ENCODE peak calls at places on chromosomes 4 and X, in seven cellular contexts. J is tibial artery, H is ovary, N is mesendoderm, D is uterus, L is heart right ventricle, C is transverse colon. F is an unnamed sample. For H3K4me1, the result is how much of the 10 kb centered on the place peaks cover.

GRCh38 chrX:130874751-130875150 is 28.3 kb downstream of the ENOX2 start:
- DNase-seq in J (no peak), H (no peak), N (no peak), D (no peak), L (no peak), C (no peak), F (no peak)

GRCh38 chr4:87219648-87220093 is 747 bp downstream of the KLHL8 start:
- DNase-seq in J (peak), H (peak), N (peak), D (peak), L (peak), C (peak), F (peak)

GRCh38 chrX:73916931-73917657 is 354.1 kb downstream of the CHIC1 start:
- DNase-seq in J (no peak), H (no peak), N (peak), D (no peak), L (no peak), C (no peak), F (no peak)

GRCh38 chr4:75169020-75169814 is 236.3 kb downstream of the PARM1 start:
- DNase-seq in J (no peak), H (no peak), N (no peak), D (no peak), L (no peak), C (no peak), F (no peak)

GRCh38 chrX:25020391-25021131 is 4.8 kb upstream of the ARX start:
- DNase-seq in J (no peak), H (peak), N (peak), D (no peak), L (no peak), C (no peak), F (no peak)

GRCh38 chrX:9503261-9503660 is 38.4 kb downstream of the TBL1X start:
- DNase-seq in J (no peak), H (no peak), N (no peak), D (no peak), L (no peak), C (no peak), F (no peak)

GRCh38 chrX:66030505-66031317 is 9.2 kb downstream of the VSIG4 start:
- DNase-seq in J (no peak), H (no peak), N (peak), D (no peak), L (no peak), C (peak), F (no peak)

GRCh38 chrX:40877869-40878268 is 142.5 kb upstream of the MED14 start:
- DNase-seq in J (no peak), H (no peak), N (no peak), D (no peak), L (no peak), C (no peak), F (no peak)

GRCh38 chrX:133852837-133853236 is 132.6 kb downstream of the GPC3 start:
- DNase-seq in J (no peak), H (no peak), N (no peak), D (no peak), L (no peak), C (no peak), F (no peak)

GRCh38 chrX:30973784-30974427 is 84.9 kb upstream of the TAB3 start:
- DNase-seq in J (no peak), H (no peak), N (peak), D (no peak), L (no peak), C (no peak), F (no peak)

GRCh38 chrX:47751670-47752069 is 85.0 kb upstream of the ZNF81 start:
- DNase-seq in J (no peak), H (no peak), N (peak), D (no peak), L (peak), C (peak), F (peak)

DNA sequence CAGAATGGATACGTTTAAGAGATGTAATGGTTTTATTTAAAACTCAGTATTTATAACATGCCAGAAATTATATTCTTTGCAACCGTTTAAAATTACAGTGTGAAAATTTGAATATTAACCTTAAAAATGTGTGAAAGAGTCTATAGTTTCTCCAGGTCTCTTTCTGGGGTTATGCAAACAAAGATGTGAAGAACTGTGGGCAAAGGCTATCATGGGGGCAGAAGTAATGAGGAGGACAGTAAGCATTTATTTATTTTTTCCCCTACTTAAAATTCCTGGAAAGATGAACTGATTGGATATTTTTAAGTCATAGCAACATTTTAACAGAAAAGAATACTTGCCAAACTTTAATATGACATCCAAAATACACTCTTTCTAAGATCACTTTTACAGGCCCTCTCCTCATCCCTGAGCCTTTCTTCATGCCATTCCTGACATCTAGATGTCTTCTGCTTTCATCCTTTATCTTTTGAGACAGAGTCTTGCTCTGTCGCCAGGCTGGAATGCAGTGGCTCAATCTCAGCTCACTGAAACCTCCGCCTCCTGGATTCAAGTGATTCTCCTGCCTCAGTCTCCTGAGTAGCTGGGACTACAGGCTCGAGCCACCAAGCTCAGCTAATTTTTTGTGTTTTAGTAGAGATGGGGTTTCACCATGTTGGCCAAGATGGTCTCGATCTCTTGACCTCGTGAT is 46.1 kb downstream of the TMEM131L start:
- DNase-seq in J (no peak), H (no peak), N (no peak), D (no peak), L (no peak), C (no peak), F (no peak)
- H3K27ac ChIP-seq in J (peak), H (no peak), N (no peak), D (peak), L (peak), C (no peak), F (peak)

GRCh38 chr4:184269879-184270430 is 52.3 kb upstream of the ENPP6 start:
- DNase-seq in J (no peak), H (no peak), N (no peak), D (no peak), L (no peak), C (no peak), F (no peak)

GRCh38 chr4:184267206-184267608 is 49.5 kb upstream of the ENPP6 start:
- DNase-seq in J (no peak), H (no peak), N (no peak), D (no peak), L (no peak), C (no peak), F (no peak)

GRCh38 chr4:184270808-184271413 is 53.2 kb upstream of the ENPP6 start:
- DNase-seq in J (no peak), H (no peak), N (no peak), D (no peak), L (no peak), C (no peak), F (no peak)

GRCh38 chr4:184267673-184268573 is 50.2 kb upstream of the ENPP6 start:
- DNase-seq in J (no peak), H (no peak), N (peak), D (no peak), L (no peak), C (peak), F (no peak)

GRCh38 chr4:184268574-184269160 is 51.0 kb upstream of the ENPP6 start:
- DNase-seq in J (no peak), H (no peak), N (peak), D (no peak), L (no peak), C (no peak), F (no peak)
- H3K4me1 ChIP-seq in J (under half), H (under half), N (under half), D (under half), L (under half), C (under half), F (under half)

GRCh38 chr4:89284828-89285227 is 22.8 kb downstream of the GPRIN3 start:
- DNase-seq in J (no peak), H (no peak), N (peak), D (no peak), L (no peak), C (no peak), F (no peak)

GRCh38 chr4:89285735-89286134 is 21.9 kb downstream of the GPRIN3 start:
- DNase-seq in J (no peak), H (no peak), N (no peak), D (no peak), L (no peak), C (no peak), F (no peak)

GRCh38 chr4:89279385-89279784 is 28.2 kb downstream of the GPRIN3 start:
- DNase-seq in J (no peak), H (no peak), N (no peak), D (no peak), L (no peak), C (no peak), F (no peak)

GRCh38 chr4:89283975-89284556 is 23.5 kb downstream of the GPRIN3 start:
- DNase-seq in J (no peak), H (no peak), N (peak), D (no peak), L (no peak), C (no peak), F (no peak)

GRCh38 chr4:89283226-89283974 is 24.2 kb downstream of the GPRIN3 start:
- DNase-seq in J (no peak), H (no peak), N (peak), D (no peak), L (no peak), C (peak), F (no peak)
- H3K27ac ChIP-seq in J (no peak), H (no peak), N (no peak), D (no peak), L (peak), C (peak), F (no peak)

DNA sequence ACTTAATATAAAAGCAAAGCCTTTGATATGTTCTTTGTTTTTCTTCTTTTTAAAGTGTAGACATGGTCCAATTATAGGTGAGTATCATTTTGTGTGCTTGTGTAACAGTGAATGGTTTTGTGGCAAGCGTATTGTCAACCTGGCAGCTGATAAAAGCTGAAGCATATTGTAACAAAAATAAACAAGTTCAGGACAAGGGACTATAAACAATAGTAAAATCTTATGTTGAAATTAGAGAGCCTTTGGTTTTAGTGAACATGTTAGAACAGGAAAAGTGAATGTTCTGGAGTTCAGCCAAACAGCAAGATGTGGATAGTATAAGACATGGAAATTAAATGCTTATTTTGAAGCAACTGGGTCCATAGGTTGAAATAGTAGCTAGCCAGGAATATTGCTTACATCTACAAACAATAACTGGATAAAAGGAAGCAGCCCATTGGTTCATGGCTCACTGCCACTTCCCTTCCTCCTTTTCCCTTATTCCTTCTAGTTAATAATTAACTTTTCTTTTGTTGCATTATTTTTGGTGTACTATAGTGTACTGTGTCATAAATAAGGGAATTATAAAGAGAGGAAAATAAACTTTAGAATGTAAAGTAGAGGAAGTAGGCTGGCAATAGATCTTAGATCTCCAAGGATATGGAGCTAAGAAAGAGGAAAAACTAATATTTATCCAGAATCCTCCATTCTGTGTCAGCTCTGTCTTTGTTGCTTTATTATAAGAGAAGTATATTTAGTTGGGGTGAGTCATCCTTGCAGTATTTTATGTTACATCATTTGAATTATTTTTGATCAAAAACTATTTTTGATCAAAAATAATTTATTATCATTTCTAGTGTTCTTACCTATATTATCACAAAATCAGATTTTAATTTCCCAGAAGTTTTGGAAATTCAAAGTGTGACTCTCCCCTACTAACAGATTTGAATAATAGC is 65.6 kb downstream of the MRPL1 start:
- DNase-seq in J (no peak), H (no peak), N (no peak), D (no peak), L (no peak), C (peak), F (no peak)
- H3K4me1 ChIP-seq in J (under half), H (under half), N (under half), D (under half), L (under half), C (under half), F (under half)

DNA sequence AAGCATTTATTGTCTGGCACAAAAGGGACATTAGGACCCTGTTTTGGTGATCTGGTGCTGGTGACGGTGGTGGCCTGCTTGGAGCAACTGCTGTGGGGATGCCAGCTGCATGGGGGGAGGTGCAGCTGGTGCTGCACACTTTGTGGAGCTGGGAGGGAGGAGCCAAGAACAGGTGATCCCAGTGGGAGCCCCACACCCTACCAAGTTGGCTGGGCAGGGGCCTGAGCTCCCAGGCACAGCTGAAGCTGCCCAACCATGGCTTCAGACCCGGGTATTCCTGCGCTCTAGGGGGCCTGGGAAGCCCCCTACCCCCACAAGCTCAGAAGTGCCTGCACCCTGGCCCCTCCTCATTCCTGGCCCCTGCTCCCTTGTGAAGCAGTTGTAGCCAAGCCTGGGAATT is 1512.5 kb downstream of the TECRL start:
- DNase-seq in J (no peak), H (no peak), N (no peak), D (no peak), L (no peak), C (no peak), F (no peak)
- H3K27ac ChIP-seq in J (no peak), H (no peak), N (no peak), D (no peak), L (no peak), C (no peak), F (no peak)

DNA sequence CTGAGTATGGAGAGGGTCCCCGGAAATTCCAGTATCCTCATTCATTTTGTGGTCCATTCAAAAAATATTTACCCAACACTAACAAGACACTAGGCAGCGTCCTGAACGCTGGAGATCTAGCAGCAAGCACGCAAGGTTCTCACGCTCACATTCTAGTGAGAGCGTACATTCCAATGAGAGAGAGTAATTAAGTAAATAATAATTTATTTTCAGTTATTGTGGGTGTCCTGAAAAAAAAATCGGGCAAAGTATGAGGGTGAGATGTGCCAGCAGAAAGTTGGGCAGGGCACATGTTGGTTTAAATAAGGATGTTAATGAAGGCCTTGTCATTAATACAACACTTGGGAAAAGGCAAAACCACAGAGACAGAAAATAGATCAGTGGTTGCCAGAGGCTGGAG is 4.0 kb upstream of the TMEM156 start:
- DNase-seq in J (no peak), H (no peak), N (no peak), D (no peak), L (no peak), C (no peak), F (no peak)
- H3K4me1 ChIP-seq in J (under half), H (under half), N (under half), D (under half), L (under half), C (under half), F (under half)

GRCh38 chrX:23504540-23504884 is 162.8 kb upstream of the PRDX4 start:
- DNase-seq in J (no peak), H (no peak), N (no peak), D (no peak), L (no peak), C (no peak), F (no peak)
- H3K27ac ChIP-seq in J (peak), H (no peak), N (no peak), D (no peak), L (no peak), C (no peak), F (peak)

GRCh38 chr4:185265942-185266341 is 56.5 kb downstream of the SNX25 start:
- DNase-seq in J (no peak), H (no peak), N (peak), D (no peak), L (no peak), C (no peak), F (no peak)

GRCh38 chr4:185259719-185260118 is 50.3 kb downstream of the SNX25 start:
- DNase-seq in J (no peak), H (no peak), N (no peak), D (no peak), L (no peak), C (no peak), F (no peak)

GRCh38 chr4:185261971-185262370 is 52.6 kb downstream of the SNX25 start:
- DNase-seq in J (no peak), H (no peak), N (no peak), D (no peak), L (no peak), C (no peak), F (no peak)

GRCh38 chr4:185257694-185258093 is 48.3 kb downstream of the SNX25 start:
- DNase-seq in J (no peak), H (no peak), N (no peak), D (no peak), L (no peak), C (no peak), F (no peak)

DNA sequence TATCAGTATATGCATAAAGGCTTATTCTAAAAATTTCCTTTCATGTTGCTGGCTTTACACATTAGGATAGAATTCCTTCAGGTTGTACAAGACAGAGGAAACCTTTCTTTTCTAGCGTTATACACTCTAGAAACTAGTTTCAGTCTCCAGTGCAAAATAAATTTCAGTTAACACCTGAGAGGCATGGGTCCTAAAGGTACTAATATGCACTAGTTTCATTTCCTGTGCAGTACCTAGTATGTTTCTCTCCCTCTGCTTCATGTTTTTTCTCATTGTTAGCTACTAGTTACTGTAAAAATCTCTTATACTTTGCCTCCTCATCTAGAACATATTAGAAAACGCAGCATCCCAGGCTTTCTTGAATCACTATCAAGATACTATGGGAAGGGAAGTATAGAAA is 54.0 kb downstream of the SNX25 start:
- DNase-seq in J (no peak), H (no peak), N (no peak), D (no peak), L (no peak), C (no peak), F (no peak)
- H3K4me1 ChIP-seq in J (under half), H (under half), N (under half), D (under half), L (under half), C (under half), F (under half)

GRCh38 chrX:51440365-51440764 is 56.0 kb downstream of the NUDT11 start:
- DNase-seq in J (no peak), H (no peak), N (peak), D (no peak), L (no peak), C (no peak), F (no peak)
- H3K27ac ChIP-seq in J (no peak), H (no peak), N (peak), D (no peak), L (no peak), C (no peak), F (no peak)

GRCh38 chr4:30756553-30756952 is 36.4 kb downstream of the PCDH7 start:
- DNase-seq in J (no peak), H (no peak), N (no peak), D (no peak), L (no peak), C (no peak), F (no peak)
- H3K4me1 ChIP-seq in J (half or more), H (under half), N (under half), D (under half), L (under half), C (under half), F (under half)

F was measured in gastrocnemius medialis.